ENCODE peak calls at places on chromosomes 16 and 17, in five cellular contexts. R, P, C, M and F are unnamed samples.

GRCh38 chr17:9241371-9241712 is 220.0 kb downstream of the NTN1 start:
- DNase-seq in R (peak; percentile 31), P (no peak), C (peak; percentile 15), M (no peak), F (no peak)

GRCh38 chr17:74831442-74832146 is 28.1 kb downstream of the GRIN2C start:
- DNase-seq in R (no peak), P (no peak), C (no peak), M (no peak), F (no peak)

GRCh38 chr17:77045441-77046041 is 95.2 kb upstream of the SEC14L1 start:
- DNase-seq in R (peak; percentile 31), P (no peak), C (no peak), M (peak; percentile 24), F (no peak)

GRCh38 chr17:9529033-9529748 is 46.4 kb downstream of the STX8 start:
- DNase-seq in R (no peak), P (peak; percentile 48), C (peak; percentile 66), M (peak; percentile 60), F (no peak)

GRCh38 chr16:27352026-27352425 is 38.3 kb downstream of the IL4R start:
- DNase-seq in R (no peak), P (no peak), C (no peak), M (no peak), F (no peak)

GRCh38 chr17:3754458-3755334 is 31.0 kb downstream of the HASPIN start:
- DNase-seq in R (peak; percentile 33), P (no peak), C (no peak), M (no peak), F (peak; percentile 45)

GRCh38 chr17:40484285-40484972 is 17.0 kb downstream of the TNS4 start:
- DNase-seq in R (no peak), P (no peak), C (no peak), M (no peak), F (no peak)

GRCh38 chr17:49501496-49501895 is 6.4 kb downstream of the NGFR start:
- DNase-seq in R (no peak), P (no peak), C (no peak), M (no peak), F (no peak)

GRCh38 chr17:81037026-81037782 is 2.3 kb downstream of the BAIAP2 start:
- DNase-seq in R (peak; percentile 72), P (no peak), C (no peak), M (no peak), F (no peak)

GRCh38 chr17:39608601-39609000 is 881 bp upstream of the NEUROD2 start:
- DNase-seq in R (no peak), P (no peak), C (no peak), M (no peak), F (no peak)

GRCh38 chr17:74960739-74961342 is 11.7 kb downstream of the HID1 start:
- DNase-seq in R (peak; percentile 52), P (no peak), C (peak; percentile 43), M (peak; percentile 26), F (no peak)

GRCh38 chr17:75691371-75692290 is 24.5 kb downstream of the SAP30BP start:
- DNase-seq in R (no peak), P (peak; percentile 58), C (no peak), M (peak; percentile 72), F (peak; percentile 31)

GRCh38 chr17:34447406-34447805 is 84.4 kb upstream of the CCL1 start:
- DNase-seq in R (no peak), P (no peak), C (no peak), M (no peak), F (no peak)

GRCh38 chr16:17457997-17458396 is 12.8 kb downstream of the XYLT1 start:
- DNase-seq in R (no peak), P (no peak), C (no peak), M (no peak), F (no peak)

GRCh38 chr16:81720973-81721907 is 57.9 kb upstream of the PLCG2 start:
- DNase-seq in R (no peak), P (no peak), C (no peak), M (peak; percentile 49), F (no peak)